ENCODE peak calls at places on chromosome 16, in five cellular contexts. J is left ventricle myocardium inferior, H is mesendoderm, S is lung, Y is astrocyte of the cerebellum. U is an unnamed sample.

GRCh38 chr16:22262460-22262859 is 34.7 kb upstream of the POLR3E start:
- DNase-seq in H (no peak), Y (no peak), S (no peak), J (no peak), U (no peak)

GRCh38 chr16:19874816-19875546 is 9.7 kb downstream of the GPRC5B start:
- DNase-seq in H (no peak), S (no peak), J (no peak), Y (no peak), U (no peak)

GRCh38 chr16:67673712-67674580 is 7.3 kb downstream of the C16orf86 start:
- DNase-seq in J (peak), S (peak), H (no peak), Y (no peak), U (peak)

GRCh38 chr16:51418258-51418657 is 267.2 kb upstream of the SALL1 start:
- DNase-seq in J (no peak), Y (no peak), S (no peak), H (no peak), U (no peak)

GRCh38 chr16:46885960-46886763 is 2.0 kb downstream of the GPT2 start:
- DNase-seq in Y (peak), S (no peak), H (peak), J (no peak), U (peak)

GRCh38 chr16:84048306-84048705 is 5.7 kb upstream of the SLC38A8 start:
- DNase-seq in J (no peak), S (no peak), Y (no peak), H (peak), U (peak)

GRCh38 chr16:77807-78443 is at the start of gene MPG:
- DNase-seq in J (peak), Y (no peak), H (peak), S (peak), U (peak)

GRCh38 chr16:35208001-35208935 is 1748.9 kb downstream of the TP53TG3F start:
- DNase-seq in H (no peak), S (no peak), Y (no peak), J (no peak), U (no peak)

GRCh38 chr16:68091604-68092261 is 6.6 kb downstream of the NFATC3 start:
- DNase-seq in H (no peak), J (no peak), S (no peak), Y (no peak), U (no peak)

GRCh38 chr16:26762596-26762995 is 304.1 kb upstream of the C16orf82 start:
- DNase-seq in H (peak), Y (no peak), S (no peak), J (no peak), U (no peak)

GRCh38 chr16:4506450-4506849 is 30.3 kb downstream of the HMOX2 start:
- DNase-seq in J (no peak), H (peak), S (peak), Y (peak), U (no peak)

GRCh38 chr16:75621170-75621477 is 2.0 kb downstream of the ADAT1 start:
- DNase-seq in H (peak), Y (no peak), J (no peak), S (no peak), U (no peak)

GRCh38 chr16:53945996-53946395 is 242.0 kb downstream of the FTO start:
- DNase-seq in Y (peak), H (peak), S (peak), J (no peak), U (no peak)

GRCh38 chr16:55478827-55479559 is at the start of gene MMP2:
- DNase-seq in S (peak), J (peak), Y (peak), H (peak), U (no peak)

GRCh38 chr16:12158428-12158827 is 181.9 kb downstream of the SNX29 start:
- DNase-seq in S (no peak), J (no peak), Y (peak), H (no peak), U (no peak)

GRCh38 chr16:89334988-89335802 is 117.7 kb downstream of the ZNF778 start:
- DNase-seq in H (no peak), J (no peak), S (no peak), Y (no peak), U (no peak)

GRCh38 chr16:4790261-4790660 is 2.1 kb upstream of the SEPTIN12 start:
- DNase-seq in S (no peak), H (no peak), J (no peak), Y (no peak), U (no peak)

GRCh38 chr16:85302018-85302847 is 190.0 kb upstream of the CIBAR2 start:
- DNase-seq in J (no peak), H (peak), S (no peak), Y (no peak), U (no peak)

GRCh38 chr16:46972429-46972970 is 974 bp downstream of the DNAJA2 start:
- DNase-seq in Y (no peak), H (no peak), J (no peak), S (no peak), U (no peak)

GRCh38 chr16:79164378-79164720 is 436.2 kb downstream of the MAF start:
- DNase-seq in H (no peak), S (no peak), Y (no peak), J (no peak), U (no peak)

GRCh38 chr16:70675851-70676513 is 9.9 kb downstream of the MTSS2 start:
- DNase-seq in S (no peak), H (no peak), Y (no peak), J (peak), U (peak)

GRCh38 chr16:19979638-19980037 is 94.1 kb downstream of the GPR139 start:
- DNase-seq in J (no peak), H (no peak), S (no peak), Y (no peak), U (no peak)

GRCh38 chr16:68246121-68246520 is 948 bp downstream of the PLA2G15 start:
- DNase-seq in H (no peak), J (no peak), S (no peak), Y (no peak), U (peak)

GRCh38 chr16:89904606-89905510 is 13.8 kb upstream of the MC1R start:
- DNase-seq in Y (no peak), S (no peak), J (no peak), H (no peak), U (no peak)

DNA sequence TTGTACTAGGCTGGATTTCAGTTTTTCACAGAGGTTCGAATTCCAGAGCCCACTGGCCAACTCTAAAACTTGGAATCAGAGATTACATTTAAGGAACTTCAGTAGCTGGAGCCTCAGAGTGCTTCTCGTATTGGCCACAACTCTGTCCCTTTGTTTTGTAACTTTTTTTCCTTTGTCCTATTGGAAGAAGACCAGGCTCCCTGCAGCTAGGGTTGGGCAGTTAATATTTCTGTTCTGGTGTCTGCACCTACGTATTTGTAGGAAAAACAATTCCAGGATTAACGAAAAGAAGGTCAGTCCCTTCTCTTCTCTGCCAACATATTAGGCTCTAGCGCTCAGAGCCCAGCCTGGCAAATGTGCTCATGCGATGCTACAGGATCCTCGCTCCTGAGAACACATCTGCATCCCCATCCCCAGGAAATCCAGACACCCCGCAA is 1.9 kb downstream of the CDH11 start:
- DNase-seq in J (no peak), H (peak), Y (peak), S (no peak), U (no peak)
- H3K4me3 ChIP-seq in J (peak), H (no peak), Y (peak), S (no peak), U (peak)

GRCh38 chr16:2963074-2963610 is 933 bp upstream of the KREMEN2 start:
- DNase-seq in Y (no peak), J (no peak), H (no peak), S (no peak), U (peak)
- H3K4me3 ChIP-seq in Y (no peak), J (peak), H (no peak), S (no peak), U (peak)

DNA sequence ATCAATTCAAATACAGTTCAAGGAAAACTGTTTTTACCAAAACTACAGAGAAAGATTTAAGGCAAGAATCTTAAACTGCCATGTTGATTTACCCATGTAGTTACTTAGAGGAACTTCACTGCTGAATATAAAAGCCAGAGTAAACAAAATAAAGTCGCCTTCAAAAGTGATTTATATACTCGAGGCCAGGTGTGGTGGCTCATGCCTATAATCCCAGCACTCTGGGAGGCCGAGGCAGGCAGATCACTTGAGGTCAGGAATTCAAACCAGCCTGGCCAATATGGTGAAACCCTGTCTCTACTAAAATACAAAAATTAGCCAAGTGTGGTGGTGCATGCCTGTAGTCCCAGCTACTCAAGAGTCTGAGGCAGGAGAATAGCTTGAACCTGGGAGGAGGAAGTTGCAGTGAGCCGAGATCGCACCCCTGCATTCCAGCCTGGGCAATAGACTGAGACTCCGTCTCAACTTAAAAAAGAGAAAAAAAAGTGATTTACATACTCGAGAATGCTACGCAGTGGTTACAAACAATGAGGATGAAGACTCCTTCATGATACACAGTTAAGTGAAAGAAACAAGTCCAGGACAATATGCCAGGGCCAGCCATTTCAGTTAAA is 54.1 kb upstream of the CNEP1R1 start:
- DNase-seq in Y (no peak), H (no peak), S (no peak), J (no peak), U (no peak)
- H3K4me3 ChIP-seq in Y (no peak), H (no peak), S (no peak), J (no peak), U (no peak)

DNA sequence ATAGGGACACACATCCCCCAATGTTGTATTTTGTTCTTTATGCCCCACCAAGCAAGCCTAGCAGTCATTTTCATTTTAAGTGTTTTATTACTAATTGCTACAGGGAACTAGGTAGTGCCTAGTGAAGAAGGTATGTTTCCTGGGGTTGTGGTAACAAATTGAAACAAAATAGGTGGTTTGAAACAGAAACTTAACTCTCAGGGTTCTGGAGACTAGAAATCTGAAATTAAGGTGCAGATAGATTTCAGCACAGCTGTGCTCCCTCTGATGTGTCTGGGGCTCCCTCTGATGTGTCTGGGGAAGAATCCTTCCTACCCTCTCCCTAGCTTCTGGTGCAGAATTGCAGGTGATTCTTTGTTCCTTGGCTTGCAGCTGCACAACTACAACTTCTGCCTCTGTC is 390.1 kb downstream of the ZFHX3 start:
- DNase-seq in Y (no peak), J (no peak), S (no peak), H (no peak), U (no peak)
- H3K4me3 ChIP-seq in Y (no peak), J (no peak), S (no peak), H (no peak), U (no peak)

GRCh38 chr16:23509763-23510153 is 536 bp downstream of the GGA2 start:
- DNase-seq in S (no peak), H (peak), J (no peak), Y (no peak), U (no peak)

GRCh38 chr16:23510154-23510914 is at the start of gene GGA2:
- DNase-seq in S (peak), Y (peak), J (peak), H (peak), U (peak)

GRCh38 chr16:23514381-23515152 is 4.3 kb upstream of the GGA2 start:
- DNase-seq in S (no peak), Y (no peak), J (no peak), H (no peak), U (no peak)

GRCh38 chr16:23511731-23512130 is 1.4 kb upstream of the GGA2 start:
- DNase-seq in Y (no peak), H (no peak), J (no peak), S (no peak), U (no peak)

GRCh38 chr16:23512168-23512695 is 1.9 kb upstream of the GGA2 start:
- DNase-seq in H (no peak), J (no peak), S (no peak), Y (no peak), U (no peak)
- H3K4me3 ChIP-seq in H (no peak), J (no peak), S (no peak), Y (no peak), U (no peak)

GRCh38 chr16:31350275-31351005 is 4.5 kb upstream of the ITGAX start:
- DNase-seq in Y (no peak), H (no peak), S (no peak), J (no peak), U (no peak)

GRCh38 chr16:31351937-31352315 is 3.0 kb upstream of the ITGAX start:
- DNase-seq in Y (no peak), J (no peak), S (peak), H (no peak), U (peak)

GRCh38 chr16:31348578-31348977 is 6.4 kb upstream of the ITGAX start:
- DNase-seq in Y (no peak), H (no peak), S (no peak), J (no peak), U (no peak)

GRCh38 chr16:31352344-31353115 is 2.4 kb upstream of the ITGAX start:
- DNase-seq in J (no peak), H (no peak), Y (no peak), S (no peak), U (no peak)

DNA sequence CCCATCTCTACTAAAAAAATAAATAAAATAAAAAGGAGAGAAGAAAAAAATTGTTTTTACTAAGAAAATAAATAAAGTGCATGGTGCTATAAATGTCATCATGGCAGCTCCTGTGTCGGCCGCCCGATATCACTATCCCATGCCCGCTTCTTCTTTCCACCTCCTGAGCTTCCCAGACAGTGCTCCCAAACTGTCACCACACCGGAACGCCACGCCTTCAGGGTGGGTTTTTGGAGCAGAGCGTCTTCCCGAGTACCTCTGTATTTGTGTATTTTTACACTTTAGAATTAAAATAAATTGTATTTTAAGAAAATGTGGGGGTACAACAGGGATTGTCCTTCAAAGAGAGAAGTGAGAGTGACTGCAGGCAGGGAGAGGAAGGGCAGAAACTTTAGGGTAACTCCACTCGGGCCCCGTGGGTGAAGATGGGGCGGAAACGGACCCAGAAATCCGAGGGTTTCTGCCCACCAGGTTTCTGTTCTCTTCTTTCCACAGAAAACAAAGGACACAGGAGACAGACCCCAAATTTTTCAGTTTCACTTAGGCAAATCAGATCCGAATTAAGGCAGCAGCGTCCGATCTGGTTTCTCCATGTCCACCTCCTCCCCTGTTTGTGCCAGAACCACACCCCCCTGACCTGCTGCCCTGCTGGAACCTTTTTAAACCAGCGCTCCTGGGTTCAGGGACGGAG is 3.6 kb upstream of the ITGAX start:
- DNase-seq in H (no peak), J (no peak), Y (no peak), S (no peak), U (no peak)
- H3K4me3 ChIP-seq in H (no peak), J (no peak), Y (no peak), S (no peak), U (no peak)

GRCh38 chr16:30009990-30010816 is 624 bp downstream of the DOC2A start:
- DNase-seq in H (no peak), J (no peak), Y (no peak), S (no peak), U (no peak)
- H3K4me3 ChIP-seq in H (no peak), J (peak), Y (peak), S (no peak), U (no peak)

DNA sequence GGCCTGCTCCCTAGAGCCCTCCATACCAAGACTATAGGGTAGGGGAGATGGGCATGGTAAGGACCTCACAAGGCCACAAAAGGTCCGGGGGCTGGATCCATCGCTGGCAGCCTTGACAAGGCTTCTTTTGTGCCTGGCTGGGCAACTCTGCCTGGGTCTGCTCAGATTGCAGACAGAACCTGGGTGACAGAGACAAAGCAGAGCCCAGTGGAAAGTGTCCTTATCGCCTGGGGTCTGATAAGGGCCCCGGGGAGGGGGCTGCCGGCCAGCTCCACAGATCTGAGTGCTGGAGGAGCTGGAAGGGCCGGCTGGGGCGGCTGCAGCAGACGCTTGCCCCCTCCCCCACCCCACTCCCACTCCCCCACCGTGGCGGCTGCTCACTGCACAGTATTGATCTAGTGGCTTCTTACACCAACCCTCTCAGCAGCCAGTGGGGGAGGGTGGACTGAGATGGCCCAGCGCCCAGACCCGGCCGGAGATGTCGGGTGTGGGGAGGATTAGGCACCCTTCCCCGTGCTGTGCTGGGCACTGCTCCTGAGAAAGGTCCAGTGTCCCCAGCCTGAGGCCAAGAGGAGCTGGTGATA is 7.2 kb downstream of the MMP15 start:
- DNase-seq in S (peak), Y (no peak), J (peak), H (peak), U (peak)
- H3K4me3 ChIP-seq in S (no peak), Y (no peak), J (peak), H (no peak), U (no peak)

DNA sequence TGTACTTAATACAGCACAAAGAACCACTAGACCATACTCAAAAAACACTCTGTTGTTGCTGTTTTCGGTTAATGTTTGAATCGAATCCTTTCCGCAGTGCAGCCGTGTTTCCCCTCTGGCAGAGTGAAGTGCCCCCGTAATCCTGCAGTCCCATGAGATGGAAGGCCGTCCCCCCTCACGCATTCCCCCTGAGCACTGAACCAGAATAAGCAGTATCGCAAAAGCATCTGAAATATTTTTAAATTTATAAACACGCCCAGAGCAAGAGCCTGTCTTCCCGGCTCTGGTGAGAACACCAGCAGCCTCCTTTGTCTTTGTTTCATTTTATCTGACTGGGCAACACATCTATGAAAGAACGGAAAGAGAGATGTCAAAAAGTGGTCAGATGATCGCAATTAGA is 120.9 kb upstream of the ADAMTS18 start:
- DNase-seq in J (no peak), Y (peak), S (no peak), H (no peak), U (no peak)
- H3K4me3 ChIP-seq in J (no peak), Y (peak), S (no peak), H (no peak), U (no peak)

DNA sequence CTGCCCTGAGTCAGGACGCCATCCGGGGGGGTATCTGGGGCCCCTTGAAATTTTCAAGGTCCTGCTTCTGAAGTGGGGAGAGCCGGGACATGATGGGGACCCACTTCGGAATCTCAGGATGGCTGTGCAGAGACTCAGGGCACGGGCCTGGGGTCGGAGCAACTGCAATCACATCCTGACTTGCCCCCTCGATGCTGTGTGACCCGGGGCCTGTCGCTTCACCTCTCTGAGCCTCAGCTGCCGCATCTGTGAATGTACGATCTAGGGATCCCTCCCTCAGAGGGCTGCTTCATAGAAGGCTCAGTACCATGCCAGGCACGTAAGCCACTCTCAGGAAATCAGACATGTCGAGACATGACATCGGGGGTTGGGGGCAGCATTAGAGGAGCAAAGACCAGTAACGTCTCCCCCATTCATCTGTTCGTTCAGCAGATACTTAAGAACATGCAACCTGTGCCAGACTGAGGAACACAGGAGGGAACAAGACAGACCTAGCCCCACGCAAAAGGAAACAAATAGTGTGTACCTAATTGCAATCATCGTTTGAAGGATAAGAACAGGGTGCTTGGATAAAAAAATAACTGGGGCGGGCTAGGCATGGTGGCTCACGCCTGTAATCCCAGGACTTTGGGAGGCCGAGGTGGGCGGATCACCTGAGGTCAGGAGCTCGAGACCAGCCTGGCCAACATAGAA is 229.6 kb downstream of the PARN start:
- DNase-seq in H (no peak), S (no peak), J (no peak), Y (no peak), U (no peak)
- H3K4me3 ChIP-seq in H (no peak), S (no peak), J (no peak), Y (no peak), U (no peak)

U was measured in pancreas.